ENCODE peak calls at places on chromosomes 11 and 22, in six cellular contexts. Q is Caco-2, N is transverse colon, Y is Peyer's patch, J is breast epithelium, V is AG04450. D is an unnamed sample.

GRCh38 chr11:106585061-106585460 is 433.2 kb downstream of the GUCY1A2 start:
- DNase-seq in Q (peak), N (no peak), Y (no peak), J (no peak), V (no peak), D (no peak)

GRCh38 chr11:117554601-117555333 is 227.1 kb downstream of the CEP164 start:
- DNase-seq in Q (peak), N (no peak), Y (no peak), J (no peak), V (no peak), D (no peak)

GRCh38 chr11:126918556-126918955 is 82.0 kb downstream of the KIRREL3 start:
- DNase-seq in Q (no peak), N (no peak), Y (no peak), J (no peak), V (no peak), D (no peak)

GRCh38 chr11:130071211-130071712 is 1.6 kb downstream of the APLP2 start:
- DNase-seq in Q (no peak), N (no peak), Y (no peak), J (no peak), V (no peak), D (no peak)

GRCh38 chr22:37752189-37753061 is 55.3 kb upstream of the GCAT start:
- DNase-seq in Q (peak), N (peak), Y (peak), J (peak), V (peak), D (peak)

GRCh38 chr11:134683860-134684259 is 271.8 kb upstream of the B3GAT1 start:
- DNase-seq in Q (no peak), N (no peak), Y (no peak), J (no peak), V (no peak), D (no peak)

GRCh38 chr11:85823816-85824215 is 12.9 kb upstream of the SYTL2 start:
- DNase-seq in Q (no peak), N (peak), Y (peak), J (no peak), V (no peak), D (no peak)

GRCh38 chr11:126284829-126285228 is 1.9 kb downstream of the TIRAP start:
- DNase-seq in Q (no peak), N (peak), Y (peak), J (peak), V (peak), D (peak)

GRCh38 chr22:23789121-23789520 is 2.4 kb downstream of the SMARCB1 start:
- DNase-seq in Q (no peak), N (no peak), Y (no peak), J (no peak), V (no peak), D (no peak)

GRCh38 chr22:46085831-46086576 is 64.3 kb upstream of the PPARA start:
- DNase-seq in Q (peak), N (peak), Y (peak), J (peak), V (no peak), D (no peak)
- H3K4me3 ChIP-seq in Q (peak), N (no peak), Y (no peak), J (peak), V (no peak), D (no peak)

GRCh38 chr11:92969293-92969633 is 188 bp upstream of the MTNR1B start:
- DNase-seq in Q (no peak), N (no peak), Y (no peak), J (no peak), V (no peak), D (no peak)

GRCh38 chr11:92969634-92970347 is at the start of gene MTNR1B:
- DNase-seq in Q (no peak), N (no peak), Y (no peak), J (no peak), V (no peak), D (no peak)

GRCh38 chr11:92976681-92977080 is 7.2 kb downstream of the MTNR1B start:
- DNase-seq in Q (no peak), N (no peak), Y (no peak), J (no peak), V (no peak), D (no peak)

GRCh38 chr11:92975285-92975684 is 5.8 kb downstream of the MTNR1B start:
- DNase-seq in Q (no peak), N (no peak), Y (no peak), J (no peak), V (no peak), D (no peak)

GRCh38 chr11:92972248-92972647 is 2.8 kb downstream of the MTNR1B start:
- DNase-seq in Q (no peak), N (no peak), Y (no peak), J (no peak), V (no peak), D (no peak)
- H3K4me3 ChIP-seq in Q (no peak), N (no peak), Y (no peak), J (no peak), V (no peak), D (no peak)

GRCh38 chr22:46044718-46045458 is 67.9 kb upstream of the WNT7B start:
- DNase-seq in Q (no peak), N (peak), Y (peak), J (no peak), V (no peak), D (peak)
- H3K4me3 ChIP-seq in Q (peak), N (peak), Y (peak), J (peak), V (peak), D (peak)

GRCh38 chr22:25706197-25706596 is 35.8 kb upstream of the MYO18B start:
- DNase-seq in Q (no peak), N (no peak), Y (no peak), J (no peak), V (no peak), D (no peak)

GRCh38 chr22:25700996-25701815 is 40.8 kb upstream of the MYO18B start:
- DNase-seq in Q (no peak), N (no peak), Y (no peak), J (no peak), V (no peak), D (no peak)

GRCh38 chr22:25702571-25703167 is 39.3 kb upstream of the MYO18B start:
- DNase-seq in Q (no peak), N (no peak), Y (no peak), J (no peak), V (no peak), D (no peak)

GRCh38 chr22:25702046-25702445 is 39.9 kb upstream of the MYO18B start:
- DNase-seq in Q (no peak), N (no peak), Y (no peak), J (no peak), V (no peak), D (no peak)

GRCh38 chr22:25704701-25705100 is 37.3 kb upstream of the MYO18B start:
- DNase-seq in Q (no peak), N (no peak), Y (no peak), J (no peak), V (no peak), D (no peak)
- H3K4me3 ChIP-seq in Q (no peak), N (no peak), Y (no peak), J (no peak), V (no peak), D (no peak)

DNA sequence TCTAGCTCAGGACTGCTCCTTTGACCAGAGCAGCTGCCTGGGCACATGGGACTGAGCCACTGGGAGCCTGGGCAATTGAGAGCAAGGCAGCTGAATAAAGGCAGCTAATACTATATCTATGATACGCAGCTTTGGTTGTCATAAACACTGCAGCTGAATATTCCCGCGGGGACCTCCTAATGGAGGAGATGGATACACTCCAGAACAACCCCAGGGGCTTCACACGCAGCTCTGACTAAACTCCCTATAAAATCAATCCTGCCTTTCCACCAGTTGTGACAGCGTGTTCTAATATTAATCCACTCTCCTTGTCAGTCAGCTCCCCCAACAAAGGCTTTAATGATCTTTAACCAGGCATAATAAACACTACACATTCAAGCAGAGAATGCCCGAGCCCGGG is 565.4 kb downstream of the BUD13 start:
- DNase-seq in Q (no peak), N (no peak), Y (no peak), J (no peak), V (no peak), D (peak)
- H3K4me3 ChIP-seq in Q (no peak), N (no peak), Y (no peak), J (no peak), V (no peak), D (no peak)

DNA sequence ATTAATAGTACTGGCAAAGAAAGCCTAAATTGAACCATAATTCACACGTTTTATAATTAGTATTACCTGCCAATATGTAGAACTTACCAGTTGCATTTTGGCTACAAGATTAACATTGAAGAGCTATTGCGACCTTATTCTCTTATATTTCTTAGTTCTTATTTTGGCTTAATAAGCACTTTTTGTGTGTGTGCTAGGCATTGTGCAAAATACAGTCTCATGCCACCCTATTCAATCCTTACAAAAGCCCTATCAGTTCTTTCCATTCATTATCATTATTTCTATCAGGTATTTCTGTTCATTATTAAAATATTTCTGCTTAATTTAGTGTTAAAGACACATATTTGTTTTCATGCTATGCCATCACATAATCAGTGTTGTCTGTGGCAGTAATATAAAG is 41.2 kb downstream of the MAML2 start:
- DNase-seq in Q (no peak), N (no peak), Y (no peak), J (no peak), V (no peak), D (no peak)
- H3K4me3 ChIP-seq in Q (no peak), N (no peak), Y (no peak), J (no peak), V (no peak), D (no peak)

D was measured in HAP-1.